ENCODE peak calls at places on chromosomes 16 and 17, in four cellular contexts. One of them, this sample, is unnamed.

GRCh38 chr17:10195090-10195489 is 3.3 kb downstream of the GAS7 start:
- DNase-seq in HepG2: no peak
- DNase-seq in H1: no peak
- DNase-seq in GM12878: no peak
- DNase-seq in this sample: no peak

GRCh38 chr17:77098884-77099545 is 41.8 kb upstream of the SEC14L1 start:
- DNase-seq in HepG2: peak
- DNase-seq in H1: no peak
- DNase-seq in GM12878: no peak
- DNase-seq in this sample: no peak

GRCh38 chr16:65832679-65833078 is 533.8 kb upstream of the CDH5 start:
- DNase-seq in HepG2: no peak
- DNase-seq in H1: no peak
- DNase-seq in GM12878: no peak
- DNase-seq in this sample: no peak

GRCh38 chr17:63998721-63999679 is 849 bp downstream of the PRR29 start:
- DNase-seq in HepG2: no peak
- DNase-seq in H1: no peak
- DNase-seq in GM12878: no peak
- DNase-seq in this sample: no peak

GRCh38 chr17:29581583-29582253 is 7.7 kb downstream of the GIT1 start:
- DNase-seq in HepG2: no peak
- DNase-seq in H1: no peak
- DNase-seq in GM12878: no peak
- DNase-seq in this sample: no peak

GRCh38 chr16:35339337-35339736 is 1879.9 kb downstream of the TP53TG3F start:
- DNase-seq in HepG2: no peak
- DNase-seq in H1: no peak
- DNase-seq in GM12878: no peak
- DNase-seq in this sample: no peak

GRCh38 chr16:22326771-22327445 is 29.7 kb downstream of the POLR3E start:
- DNase-seq in HepG2: no peak
- DNase-seq in H1: no peak
- DNase-seq in GM12878: no peak
- DNase-seq in this sample: no peak

GRCh38 chr17:46192484-46193245 is 564 bp downstream of the KANSL1 start:
- DNase-seq in HepG2: peak
- DNase-seq in H1: peak
- DNase-seq in GM12878: no peak
- DNase-seq in this sample: no peak

GRCh38 chr16:4376126-4376819 is 4.6 kb downstream of the VASN start:
- DNase-seq in HepG2: no peak
- DNase-seq in H1: no peak
- DNase-seq in GM12878: no peak
- DNase-seq in this sample: no peak

GRCh38 chr17:79956853-79957252 is 78.8 kb downstream of the TBC1D16 start:
- DNase-seq in HepG2: no peak
- DNase-seq in H1: no peak
- DNase-seq in GM12878: no peak
- DNase-seq in this sample: no peak

GRCh38 chr17:3777366-3777765 is 23.6 kb downstream of the ITGAE start:
- DNase-seq in HepG2: no peak
- DNase-seq in H1: no peak
- DNase-seq in GM12878: no peak
- DNase-seq in this sample: no peak

GRCh38 chr17:32388613-32389459 is 38.9 kb downstream of the ZNF207 start:
- DNase-seq in HepG2: peak
- DNase-seq in H1: no peak
- DNase-seq in GM12878: no peak
- DNase-seq in this sample: no peak

GRCh38 chr16:62738631-62739030 is 702.4 kb upstream of the CDH8 start:
- DNase-seq in HepG2: no peak
- DNase-seq in H1: no peak
- DNase-seq in GM12878: no peak
- DNase-seq in this sample: no peak

GRCh38 chr17:58703137-58703846 is 10.9 kb downstream of the RAD51C start:
- DNase-seq in HepG2: no peak
- DNase-seq in H1: no peak
- DNase-seq in GM12878: no peak
- DNase-seq in this sample: no peak

GRCh38 chr17:34892864-34893263 is 68.4 kb downstream of the CCT6B start:
- DNase-seq in HepG2: no peak
- DNase-seq in H1: peak
- DNase-seq in GM12878: no peak
- DNase-seq in this sample: no peak

GRCh38 chr16:70747703-70748631 is 53.0 kb downstream of the VAC14 start:
- DNase-seq in HepG2: no peak
- DNase-seq in H1: no peak
- DNase-seq in GM12878: no peak
- DNase-seq in this sample: no peak

GRCh38 chr16:83212301-83212841 is 585.6 kb downstream of the CDH13 start:
- DNase-seq in HepG2: no peak
- DNase-seq in H1: no peak
- DNase-seq in GM12878: no peak
- DNase-seq in this sample: no peak

GRCh38 chr16:25271421-25271820 is 13.8 kb upstream of the ZKSCAN2 start:
- DNase-seq in HepG2: no peak
- DNase-seq in H1: no peak
- DNase-seq in GM12878: no peak
- DNase-seq in this sample: no peak

GRCh38 chr17:59366773-59367656 is 35.6 kb downstream of the YPEL2 start:
- DNase-seq in HepG2: peak
- DNase-seq in H1: no peak
- DNase-seq in GM12878: no peak
- DNase-seq in this sample: no peak

GRCh38 chr16:24499193-24499814 is 40.1 kb upstream of the RBBP6 start:
- DNase-seq in HepG2: peak
- DNase-seq in H1: peak
- DNase-seq in GM12878: no peak
- DNase-seq in this sample: no peak

GRCh38 chr16:89536886-89537548 is 23.5 kb upstream of the RPL13 start:
- DNase-seq in HepG2: no peak
- DNase-seq in H1: no peak
- DNase-seq in GM12878: no peak
- DNase-seq in this sample: no peak

GRCh38 chr16:31382485-31383161 is 10.5 kb upstream of the ITGAD start:
- DNase-seq in HepG2: peak
- DNase-seq in H1: peak
- DNase-seq in GM12878: no peak
- DNase-seq in this sample: peak

DNA sequence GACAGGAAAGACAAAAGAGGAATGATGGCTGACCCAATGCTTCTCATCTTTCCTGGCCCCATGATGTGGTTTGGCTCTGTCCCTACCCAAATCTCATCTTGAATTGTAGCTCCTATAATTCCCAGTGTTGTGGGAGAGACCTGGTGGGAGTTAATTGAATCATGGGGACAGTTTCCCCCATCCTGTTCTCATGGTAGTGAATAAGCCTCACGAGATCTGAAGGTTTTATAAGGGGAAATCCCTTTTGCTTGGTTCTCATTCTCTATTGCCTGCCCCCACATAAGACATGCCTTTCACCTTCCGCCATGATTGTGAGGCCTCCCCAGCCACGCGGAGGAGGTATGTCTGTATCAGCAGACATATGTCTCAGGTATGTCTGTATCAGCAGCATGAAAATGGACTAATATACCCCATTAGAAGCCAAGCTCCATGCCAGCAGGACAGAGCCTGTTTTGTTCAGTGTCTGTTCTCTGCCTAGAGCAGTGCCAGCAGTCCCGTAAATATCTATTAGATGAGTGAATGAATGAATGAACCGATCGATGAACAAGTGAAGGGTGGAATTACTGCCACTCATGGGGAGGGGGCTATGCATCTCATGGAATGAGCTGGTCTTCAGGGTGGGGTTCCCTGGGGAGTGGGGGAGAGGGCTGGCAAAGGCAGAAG is 304.4 kb downstream of the SOX9 start:
- DNase-seq in HepG2: no peak
- DNase-seq in H1: no peak
- DNase-seq in GM12878: no peak
- DNase-seq in this sample: no peak
- TF ChIP-seq ZNF274 in HepG2: no peak
- TF ChIP-seq ZNF274 in H1: no peak
- TF ChIP-seq ZNF274 in GM12878: no peak
- TF ChIP-seq ZNF274 in this sample: no peak

GRCh38 chr16:84841787-84842300 is 22.1 kb downstream of the CRISPLD2 start:
- DNase-seq in HepG2: no peak
- DNase-seq in H1: peak
- DNase-seq in GM12878: no peak
- DNase-seq in this sample: no peak

GRCh38 chr16:84839054-84839453 is 19.3 kb downstream of the CRISPLD2 start:
- DNase-seq in HepG2: no peak
- DNase-seq in H1: no peak
- DNase-seq in GM12878: no peak
- DNase-seq in this sample: no peak

GRCh38 chr16:84838383-84838948 is 18.7 kb downstream of the CRISPLD2 start:
- DNase-seq in HepG2: no peak
- DNase-seq in H1: no peak
- DNase-seq in GM12878: no peak
- DNase-seq in this sample: no peak

GRCh38 chr16:84840687-84841627 is 21.2 kb downstream of the CRISPLD2 start:
- DNase-seq in HepG2: no peak
- DNase-seq in H1: no peak
- DNase-seq in GM12878: no peak
- DNase-seq in this sample: no peak

GRCh38 chr16:84839956-84840355 is 20.2 kb downstream of the CRISPLD2 start:
- DNase-seq in HepG2: no peak
- DNase-seq in H1: no peak
- DNase-seq in GM12878: no peak
- DNase-seq in this sample: no peak
- TF ChIP-seq YY1 in HepG2: no peak
- TF ChIP-seq YY1 in H1: no peak
- TF ChIP-seq YY1 in GM12878: no peak
- TF ChIP-seq YY1 in this sample: no peak

DNA sequence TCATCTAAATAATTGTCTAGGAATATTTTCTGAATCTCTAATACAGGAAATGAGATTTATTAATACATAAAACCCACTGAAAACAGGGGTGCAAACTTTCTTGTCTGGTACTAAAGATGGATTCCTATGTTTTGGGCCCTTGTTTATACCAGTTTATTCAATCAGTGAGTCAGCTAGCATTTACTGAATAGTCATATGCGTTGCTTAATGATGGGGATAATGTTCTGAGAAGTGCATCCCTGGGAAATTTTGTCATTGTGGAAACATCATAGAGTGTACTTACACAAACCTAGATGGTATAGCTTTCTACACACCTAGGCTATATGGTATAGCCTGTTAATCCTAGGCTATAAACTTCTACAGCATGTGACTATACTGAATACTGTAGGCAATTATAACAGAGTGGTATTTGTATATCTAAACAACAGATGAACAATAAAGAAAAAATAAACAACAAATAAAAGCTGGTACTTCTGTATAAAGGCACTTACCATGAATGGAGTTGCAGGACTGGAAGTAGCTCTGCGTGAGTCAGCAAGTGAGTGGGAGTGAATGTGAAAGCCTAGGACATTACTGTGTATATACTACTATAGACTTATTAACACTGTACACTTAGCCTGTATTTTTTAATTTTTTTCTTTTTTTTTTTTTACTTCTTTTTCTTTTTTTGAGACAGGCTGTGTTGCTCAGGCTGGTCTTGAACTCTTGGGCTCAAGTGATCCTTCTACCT is 63.7 kb downstream of the SIAH1 start:
- DNase-seq in HepG2: no peak
- DNase-seq in H1: no peak
- DNase-seq in GM12878: no peak
- DNase-seq in this sample: no peak
- TF ChIP-seq SUZ12 in HepG2: no peak
- TF ChIP-seq SUZ12 in H1: no peak
- TF ChIP-seq SUZ12 in GM12878: no peak
- TF ChIP-seq SUZ12 in this sample: no peak

GRCh38 chr16:1108299-1109252 is 12.5 kb upstream of the C1QTNF8 start:
- DNase-seq in HepG2: no peak
- DNase-seq in H1: no peak
- DNase-seq in GM12878: no peak
- DNase-seq in this sample: no peak
- TF ChIP-seq ZNF274 in HepG2: no peak
- TF ChIP-seq ZNF274 in H1: no peak
- TF ChIP-seq ZNF274 in GM12878: no peak
- TF ChIP-seq ZNF274 in this sample: no peak